ENCODE peak calls at places on chromosomes 6 and 20, in four cellular contexts. R is spleen, N is B cell, Y is heart left ventricle. T is an unnamed sample.

GRCh38 chr6:100913400-100914276 is 32.5 kb upstream of the ASCC3 start:
- DNase-seq in R (no peak), N (no peak), Y (no peak), T (no peak)

GRCh38 chr20:2301164-2301622 is 5.4 kb downstream of the TGM3 start:
- DNase-seq in R (peak), N (peak), Y (peak), T (peak)

GRCh38 chr20:20318318-20319161 is 49.4 kb upstream of the INSM1 start:
- DNase-seq in R (no peak), N (no peak), Y (no peak), T (no peak)

GRCh38 chr20:13753436-13754036 is 31.2 kb downstream of the ESF1 start:
- DNase-seq in R (no peak), N (no peak), Y (no peak), T (no peak)

GRCh38 chr6:97059473-97059872 is 134.9 kb downstream of the KLHL32 start:
- DNase-seq in R (no peak), N (no peak), Y (no peak), T (no peak)

GRCh38 chr6:108902389-108902792 is 54.2 kb downstream of the ARMC2 start:
- DNase-seq in R (no peak), N (no peak), Y (no peak), T (no peak)

GRCh38 chr6:130666796-130667195 is 160.4 kb upstream of the SMLR1 start:
- DNase-seq in R (no peak), N (no peak), Y (no peak), T (no peak)

GRCh38 chr6:90918361-90918760 is 331.5 kb upstream of the MAP3K7 start:
- DNase-seq in R (no peak), N (no peak), Y (no peak), T (no peak)

GRCh38 chr6:41228616-41229015 is 467 bp downstream of the TREML4 start:
- DNase-seq in R (no peak), N (no peak), Y (no peak), T (peak)

GRCh38 chr20:62875419-62876355 is 14.1 kb upstream of the TCFL5 start:
- DNase-seq in R (peak), N (no peak), Y (peak), T (no peak)

GRCh38 chr6:140546640-140547039 is 1172.2 kb upstream of the CITED2 start:
- DNase-seq in R (no peak), N (no peak), Y (no peak), T (no peak)

GRCh38 chr6:128491643-128492206 is 28.7 kb downstream of the PTPRK start:
- DNase-seq in R (no peak), N (no peak), Y (peak), T (no peak)

GRCh38 chr6:158799051-158799792 is 19.9 kb downstream of the EZR start:
- DNase-seq in R (no peak), N (no peak), Y (no peak), T (no peak)

GRCh38 chr20:63552481-63553249 is 1.3 kb upstream of the FNDC11 start:
- DNase-seq in R (no peak), N (peak), Y (no peak), T (no peak)

GRCh38 chr6:158373209-158373608 is 60.9 kb downstream of the TULP4 start:
- DNase-seq in R (no peak), N (no peak), Y (no peak), T (no peak)

GRCh38 chr6:10411915-10412164 is 3.0 kb downstream of the TFAP2A start:
- DNase-seq in R (peak), N (no peak), Y (no peak), T (no peak)

GRCh38 chr6:131023834-131024504 is 39.1 kb downstream of the EPB41L2 start:
- DNase-seq in R (no peak), N (no peak), Y (no peak), T (no peak)

GRCh38 chr6:63788569-63788968 is 153.0 kb downstream of the PHF3 start:
- DNase-seq in R (no peak), N (no peak), Y (no peak), T (no peak)

GRCh38 chr6:40999498-41000070 is 39.4 kb downstream of the UNC5CL start:
- DNase-seq in R (no peak), N (no peak), Y (peak), T (peak)

GRCh38 chr20:59151391-59151790 is 12.2 kb upstream of the ZNF831 start:
- DNase-seq in R (no peak), N (no peak), Y (no peak), T (no peak)

GRCh38 chr20:43973671-43974450 is 59.2 kb downstream of the TOX2 start:
- DNase-seq in R (no peak), N (no peak), Y (no peak), T (no peak)

GRCh38 chr20:40506567-40506966 is 182.5 kb downstream of the MAFB start:
- DNase-seq in R (peak), N (no peak), Y (peak), T (peak)

GRCh38 chr6:55668625-55669024 is 89.6 kb upstream of the HMGCLL1 start:
- DNase-seq in R (no peak), N (no peak), Y (no peak), T (no peak)

GRCh38 chr6:89347825-89348224 is 4.7 kb downstream of the UBE2J1 start:
- DNase-seq in R (no peak), N (no peak), Y (no peak), T (no peak)

GRCh38 chr20:427401-427800 is 19.3 kb downstream of the RBCK1 start:
- DNase-seq in R (no peak), N (no peak), Y (no peak), T (no peak)

GRCh38 chr6:98836025-98836961 is 1.9 kb downstream of the POU3F2 start:
- DNase-seq in R (no peak), N (no peak), Y (no peak), T (no peak)

GRCh38 chr6:71886184-71887005 is at the start of gene RIMS1:
- DNase-seq in R (peak), N (no peak), Y (no peak), T (no peak)

GRCh38 chr6:41200901-41201783 is at the start of gene TREML2:
- DNase-seq in R (peak), N (peak), Y (no peak), T (no peak)

GRCh38 chr6:140438346-140438735 is 1063.9 kb upstream of the CITED2 start:
- DNase-seq in R (no peak), N (no peak), Y (no peak), T (no peak)

GRCh38 chr6:4180653-4181255 is 45.4 kb upstream of the ECI2 start:
- DNase-seq in R (no peak), N (no peak), Y (no peak), T (no peak)

GRCh38 chr6:43805695-43806040 is 35.7 kb downstream of the VEGFA start:
- DNase-seq in R (no peak), N (no peak), Y (no peak), T (no peak)

GRCh38 chr20:47061549-47061948 is 166.9 kb downstream of the EYA2 start:
- DNase-seq in R (no peak), N (no peak), Y (no peak), T (no peak)

GRCh38 chr6:111427341-111428116 is 55.5 kb downstream of the REV3L start:
- DNase-seq in R (no peak), N (no peak), Y (no peak), T (peak)

GRCh38 chr6:12348530-12349511 is 58.7 kb downstream of the EDN1 start:
- DNase-seq in R (no peak), N (no peak), Y (no peak), T (no peak)

GRCh38 chr6:150319924-150320323 is 48.9 kb upstream of the IYD start:
- DNase-seq in R (no peak), N (no peak), Y (no peak), T (no peak)

GRCh38 chr20:57335392-57335791 is 5.8 kb downstream of the SPO11 start:
- DNase-seq in R (no peak), N (no peak), Y (no peak), T (no peak)

GRCh38 chr6:106100755-106101154 is 14.6 kb downstream of the PRDM1 start:
- DNase-seq in R (no peak), N (no peak), Y (no peak), T (no peak)

DNA sequence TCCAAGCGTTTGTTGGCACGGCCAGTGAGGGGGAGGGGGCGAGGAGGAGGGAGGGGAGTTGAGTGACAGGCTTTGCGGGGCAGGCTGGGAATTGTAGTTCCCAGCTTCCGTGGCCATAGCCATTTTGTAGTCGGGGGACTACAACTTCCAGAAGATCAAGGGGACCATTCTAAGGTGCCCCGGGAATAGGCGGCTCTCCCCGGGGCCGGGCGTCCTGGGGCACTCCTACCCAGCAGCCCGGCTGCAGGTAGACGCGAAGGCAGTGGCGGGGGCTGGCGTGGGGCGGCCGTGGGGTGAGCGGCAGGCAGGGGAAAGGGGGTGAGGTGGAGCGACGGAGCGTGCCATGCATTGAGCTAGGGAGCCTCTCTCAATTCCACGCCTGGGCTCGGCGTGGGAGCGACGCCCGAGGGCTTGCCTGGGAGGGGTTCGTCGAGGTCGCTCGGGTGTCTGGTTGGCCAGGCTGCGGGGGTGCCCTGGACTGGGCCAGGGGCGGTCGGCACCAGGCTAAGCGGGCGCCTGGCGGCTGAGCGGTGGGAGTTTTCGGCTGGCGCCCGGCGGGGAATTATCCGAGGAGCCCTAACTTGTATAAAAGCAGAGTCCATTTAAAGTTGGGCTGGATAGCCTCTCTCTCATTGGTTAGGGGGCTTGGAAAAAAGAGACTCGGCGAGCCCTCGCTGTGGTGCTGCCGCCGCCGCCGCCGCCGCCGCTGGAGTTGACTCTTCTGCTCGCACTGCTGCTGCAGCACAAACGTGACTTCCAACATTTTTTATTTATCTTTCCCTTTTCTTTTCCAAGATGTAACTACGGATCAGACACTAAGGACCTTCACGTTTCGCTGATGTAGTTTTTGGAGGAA is at the start of gene JARID2:
- DNase-seq in R (peak), N (peak), Y (peak), T (peak)
- TF ChIP-seq CTCF in R (no peak), N (no peak), Y (no peak), T (no peak)

GRCh38 chr6:107656883-107657282 is 167.0 kb downstream of the SOBP start:
- DNase-seq in R (no peak), N (peak), Y (no peak), T (no peak)
- TF ChIP-seq CTCF in R (no peak), N (no peak), Y (no peak), T (no peak)

DNA sequence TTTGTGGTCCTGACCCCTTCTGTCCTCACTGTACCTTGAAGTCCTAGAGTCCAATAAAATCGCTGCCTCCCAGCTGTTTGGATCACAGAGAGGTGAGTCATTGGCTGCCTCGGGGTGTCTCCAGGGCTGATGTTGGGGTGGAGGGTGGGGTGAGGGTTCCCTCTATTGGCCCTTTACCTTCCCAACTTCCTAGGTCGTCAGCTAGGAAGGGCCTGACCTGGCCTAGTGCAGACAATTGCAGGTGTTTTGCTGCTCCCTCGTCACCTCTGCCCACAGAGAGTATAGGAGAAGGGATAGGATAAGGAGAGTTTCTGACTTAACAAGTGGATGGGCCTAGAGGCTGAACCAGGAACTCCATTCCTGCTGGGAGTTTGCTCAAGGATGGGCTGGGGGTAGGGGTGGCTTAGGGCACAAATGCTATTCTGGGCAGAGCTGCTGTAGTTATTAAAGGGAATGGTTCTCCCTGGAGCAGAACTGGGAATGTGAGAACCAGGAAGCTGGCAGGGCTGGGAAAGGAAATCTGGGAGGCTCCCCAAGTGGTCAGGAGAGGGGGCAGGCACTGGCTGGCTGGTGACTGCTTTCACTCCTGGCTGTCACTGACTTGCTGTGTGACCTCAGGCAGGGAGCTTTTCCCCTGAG is 1.4 kb downstream of the TP53INP2 start:
- DNase-seq in R (no peak), N (no peak), Y (peak), T (peak)
- TF ChIP-seq CTCF in R (peak), N (no peak), Y (peak), T (peak)

DNA sequence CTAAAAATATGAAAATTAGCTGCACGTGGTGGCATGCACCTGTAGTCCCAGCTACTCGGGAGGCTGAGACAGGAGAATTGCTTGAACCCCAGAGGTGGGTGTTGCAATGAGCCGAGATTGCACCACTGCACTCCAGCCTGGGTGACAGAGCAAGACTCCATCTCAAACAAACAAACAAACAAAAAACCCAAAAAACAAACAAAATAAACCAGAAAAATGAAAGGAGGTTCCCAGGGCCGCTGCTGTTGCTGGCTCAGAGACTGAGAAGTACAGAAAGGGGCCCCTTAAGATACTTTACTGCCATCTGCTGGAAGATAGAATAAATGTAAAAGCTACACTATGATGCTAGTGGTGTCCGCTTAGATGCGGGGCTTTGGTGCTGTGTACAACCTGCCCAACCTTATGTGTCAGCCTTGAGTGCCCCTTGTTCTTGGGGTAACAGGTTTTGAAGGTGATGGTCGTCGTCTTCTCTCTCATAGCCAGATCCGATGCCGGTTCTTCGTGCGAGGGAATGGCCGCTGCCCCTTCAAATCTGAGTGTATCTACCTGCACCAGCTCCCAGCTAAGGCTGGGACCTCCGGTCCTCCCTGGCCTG is 2.8 kb upstream of the FANCE start:
- DNase-seq in R (no peak), N (peak), Y (no peak), T (no peak)
- TF ChIP-seq CTCF in R (peak), N (peak), Y (peak), T (peak)

DNA sequence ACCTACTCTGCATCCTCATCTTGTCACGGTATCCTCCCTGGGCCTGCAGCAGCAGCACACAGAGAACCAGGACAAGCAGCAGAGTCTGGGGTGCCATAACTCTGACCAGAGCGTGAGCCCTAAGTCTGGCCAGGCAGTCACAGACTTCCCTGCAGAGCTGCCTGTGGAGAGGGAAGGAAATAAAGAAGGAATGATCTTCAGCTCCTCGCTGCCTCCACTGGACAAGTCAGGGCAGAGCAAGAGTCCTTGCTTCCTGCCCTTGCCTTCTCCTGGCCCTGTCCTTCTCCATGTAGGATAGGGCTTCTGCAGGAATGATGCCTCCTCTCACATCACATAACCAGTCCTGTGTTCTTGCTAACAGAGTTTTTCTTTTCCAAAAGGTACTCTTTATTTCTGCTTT is 15.9 kb upstream of the WFDC11 start:
- DNase-seq in R (no peak), N (no peak), Y (no peak), T (no peak)
- TF ChIP-seq CTCF in R (no peak), N (no peak), Y (no peak), T (no peak)

DNA sequence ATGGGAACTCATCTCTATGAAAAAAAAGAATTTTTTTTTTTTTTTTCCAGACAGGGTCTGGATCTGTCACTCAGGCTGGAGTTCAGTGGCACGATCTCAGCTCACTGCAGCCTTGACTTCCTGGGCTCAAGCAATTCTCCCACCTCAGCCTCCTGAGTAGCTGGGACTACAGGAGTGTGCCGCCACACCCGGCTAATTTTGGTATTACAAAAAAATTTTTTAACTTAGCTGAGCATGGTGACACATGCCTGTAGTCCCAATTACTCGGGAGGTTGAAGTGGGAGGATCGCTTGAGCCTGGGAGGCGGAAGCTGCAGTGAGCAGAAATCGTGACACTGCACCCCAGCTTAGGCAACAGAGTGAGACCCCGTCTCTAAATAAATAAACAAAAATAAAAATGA is 7.5 kb downstream of the DEF6 start:
- DNase-seq in R (no peak), N (no peak), Y (no peak), T (no peak)
- TF ChIP-seq CTCF in R (no peak), N (no peak), Y (no peak), T (no peak)

DNA sequence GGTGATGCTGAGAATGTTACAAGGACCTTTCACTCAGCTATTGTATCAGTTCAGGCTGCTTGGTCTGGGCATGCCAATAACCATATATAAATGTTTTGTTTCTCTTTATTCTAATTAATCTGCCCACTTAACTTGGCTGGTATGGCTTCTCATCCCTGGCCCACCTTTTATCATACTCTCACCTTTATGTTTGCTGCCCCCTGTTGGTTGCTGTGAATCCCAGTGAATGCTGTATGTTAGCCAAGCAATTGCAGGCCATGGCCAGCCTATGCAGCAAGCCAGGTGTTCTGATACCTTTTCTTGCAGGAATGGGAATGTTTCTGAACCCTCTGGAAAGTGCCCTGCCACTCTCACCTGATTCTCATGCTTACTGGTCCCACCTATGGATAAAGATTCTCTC is 54.6 kb downstream of the PCSK2 start:
- DNase-seq in R (no peak), N (no peak), Y (no peak), T (no peak)
- TF ChIP-seq CTCF in R (no peak), N (no peak), Y (no peak), T (no peak)

GRCh38 chr6:165508321-165508889 is 154.6 kb downstream of the PDE10A start:
- DNase-seq in R (no peak), N (no peak), Y (no peak), T (no peak)

GRCh38 chr6:165511807-165512206 is 151.2 kb downstream of the PDE10A start:
- DNase-seq in R (no peak), N (no peak), Y (no peak), T (no peak)

GRCh38 chr6:165506657-165507056 is 156.4 kb downstream of the PDE10A start:
- DNase-seq in R (no peak), N (no peak), Y (no peak), T (no peak)
- TF ChIP-seq CTCF in R (no peak), N (no peak), Y (no peak), T (no peak)

T was measured in CD14-positive monocyte.